ENCODE peak calls at places on chromosomes 4 and X, in nine cellular contexts. E, R, D, J, X, V, I, Z and Q are unnamed samples.

GRCh38 chrX:103726477-103726876 is 15.8 kb downstream of the TMEM31 start:
- DNase-seq in E (no peak), J (no peak), I (no peak), D (peak), R (no peak), X (no peak), Z (no peak), V (no peak), Q (no peak)

GRCh38 chrX:39811391-39811790 is 286.4 kb downstream of the BCOR start:
- DNase-seq in X (no peak), E (no peak), V (no peak), R (no peak), D (no peak), I (no peak), J (no peak), Z (no peak), Q (no peak)

GRCh38 chr4:108171541-108172230 is 3.0 kb upstream of the LEF1 start:
- DNase-seq in V (no peak), E (no peak), X (no peak), R (no peak), J (peak), D (no peak), I (no peak), Z (no peak), Q (no peak)

GRCh38 chr4:4914059-4914820 is 54.8 kb downstream of the MSX1 start:
- DNase-seq in R (no peak), E (peak), I (peak), X (no peak), Z (peak), J (no peak), V (no peak), D (no peak), Q (peak)

GRCh38 chrX:71118985-71119535 is 664 bp downstream of the MED12 start:
- DNase-seq in J (no peak), R (no peak), X (no peak), E (no peak), I (no peak), D (peak), V (no peak), Z (no peak), Q (no peak)

GRCh38 chr4:85579942-85580341 is 105.0 kb downstream of the ARHGAP24 start:
- DNase-seq in X (no peak), I (no peak), J (no peak), D (no peak), V (no peak), R (no peak), E (no peak), Z (no peak), Q (no peak)

GRCh38 chr4:24537025-24537424 is 47.3 kb downstream of the DHX15 start:
- DNase-seq in J (no peak), D (no peak), V (no peak), R (no peak), E (no peak), Z (no peak), X (no peak), I (no peak), Q (no peak)

GRCh38 chr4:7426525-7427171 is 8.1 kb downstream of the PSAPL1 start:
- DNase-seq in X (no peak), R (no peak), V (no peak), D (no peak), Z (no peak), E (no peak), J (no peak), I (no peak), Q (no peak)

GRCh38 chrX:19677121-19677520 is 161.8 kb upstream of the MAP3K15 start:
- DNase-seq in Z (peak), J (no peak), V (peak), D (no peak), R (no peak), E (no peak), I (no peak), X (no peak), Q (no peak)